ENCODE peak calls at places on chromosomes 7 and 10, in seven cellular contexts. One of them, this sample, is unnamed.
A peak's percentile ranks its signal among the peaks of the same experiment; 100 is the strongest.

GRCh38 chr10:78774614-78774998 is 294.2 kb upstream of the ZMIZ1 start:
- DNase-seq in thyroid gland: no peak
- DNase-seq in A673: no peak
- DNase-seq in IMR-90: no peak
- DNase-seq in upper lobe of left lung: no peak
- DNase-seq in fibroblast of lung: no peak
- DNase-seq in lower lobe of right lung: no peak
- DNase-seq in this sample: no peak

GRCh38 chr10:101838416-101838970 is 5.1 kb downstream of the KCNIP2 start:
- DNase-seq in IMR-90: no peak
- DNase-seq in thyroid gland: no peak
- DNase-seq in upper lobe of left lung: no peak
- DNase-seq in A673: no peak
- DNase-seq in fibroblast of lung: no peak
- DNase-seq in lower lobe of right lung: peak; percentile 16
- DNase-seq in this sample: no peak

GRCh38 chr10:97869091-97870042 is 19.7 kb downstream of the GOLGA7B start:
- DNase-seq in A673: peak; percentile 96
- DNase-seq in lower lobe of right lung: peak; percentile 90
- DNase-seq in IMR-90: peak; percentile 67
- DNase-seq in fibroblast of lung: peak; percentile 82
- DNase-seq in thyroid gland: peak; percentile 93
- DNase-seq in upper lobe of left lung: peak; percentile 78
- DNase-seq in this sample: no peak

GRCh38 chr7:88091988-88092675 is 127.7 kb downstream of the SRI start:
- DNase-seq in lower lobe of right lung: no peak
- DNase-seq in IMR-90: no peak
- DNase-seq in thyroid gland: no peak
- DNase-seq in A673: peak; percentile 39
- DNase-seq in upper lobe of left lung: no peak
- DNase-seq in fibroblast of lung: no peak
- DNase-seq in this sample: no peak

GRCh38 chr10:74206727-74207126 is 55.7 kb downstream of the ADK start:
- DNase-seq in upper lobe of left lung: no peak
- DNase-seq in fibroblast of lung: no peak
- DNase-seq in A673: no peak
- DNase-seq in lower lobe of right lung: no peak
- DNase-seq in IMR-90: no peak
- DNase-seq in thyroid gland: peak; percentile 82
- DNase-seq in this sample: no peak

GRCh38 chr7:106347229-106347833 is 62.5 kb upstream of the NAMPT start:
- DNase-seq in fibroblast of lung: no peak
- DNase-seq in lower lobe of right lung: no peak
- DNase-seq in thyroid gland: no peak
- DNase-seq in upper lobe of left lung: no peak
- DNase-seq in IMR-90: no peak
- DNase-seq in A673: no peak
- DNase-seq in this sample: no peak

GRCh38 chr7:123994449-123994848 is 38.4 kb downstream of the TMEM229A start:
- DNase-seq in fibroblast of lung: no peak
- DNase-seq in A673: no peak
- DNase-seq in thyroid gland: no peak
- DNase-seq in lower lobe of right lung: no peak
- DNase-seq in IMR-90: no peak
- DNase-seq in upper lobe of left lung: no peak
- DNase-seq in this sample: no peak

GRCh38 chr10:101146392-101147251 is 15.5 kb downstream of the TLX1 start:
- DNase-seq in lower lobe of right lung: no peak
- DNase-seq in upper lobe of left lung: peak; percentile 86
- DNase-seq in IMR-90: no peak
- DNase-seq in A673: peak; percentile 35
- DNase-seq in fibroblast of lung: no peak
- DNase-seq in thyroid gland: no peak
- DNase-seq in this sample: no peak

GRCh38 chr10:22315455-22316285 is 518 bp upstream of the COMMD3 start:
- DNase-seq in thyroid gland: no peak
- DNase-seq in A673: peak; percentile 63
- DNase-seq in lower lobe of right lung: no peak
- DNase-seq in upper lobe of left lung: no peak
- DNase-seq in fibroblast of lung: no peak
- DNase-seq in IMR-90: no peak
- DNase-seq in this sample: no peak

GRCh38 chr10:77846718-77847311 is 79.7 kb downstream of the DLG5 start:
- DNase-seq in upper lobe of left lung: no peak
- DNase-seq in fibroblast of lung: peak; percentile 52
- DNase-seq in thyroid gland: peak; percentile 79
- DNase-seq in IMR-90: peak; percentile 66
- DNase-seq in A673: peak; percentile 88
- DNase-seq in lower lobe of right lung: peak; percentile 77
- DNase-seq in this sample: no peak

GRCh38 chr7:137258552-137258951 is 85.0 kb downstream of the PTN start:
- DNase-seq in upper lobe of left lung: no peak
- DNase-seq in lower lobe of right lung: no peak
- DNase-seq in IMR-90: no peak
- DNase-seq in A673: no peak
- DNase-seq in thyroid gland: no peak
- DNase-seq in fibroblast of lung: no peak
- DNase-seq in this sample: no peak

GRCh38 chr10:122374859-122375721 is 582 bp downstream of the PLEKHA1 start:
- DNase-seq in IMR-90: peak; percentile 47
- DNase-seq in upper lobe of left lung: peak; percentile 94
- DNase-seq in thyroid gland: peak; percentile 69
- DNase-seq in fibroblast of lung: peak; percentile 69
- DNase-seq in A673: peak; percentile 60
- DNase-seq in lower lobe of right lung: peak; percentile 76
- DNase-seq in this sample: no peak

GRCh38 chr10:122421054-122421625 is 33.3 kb upstream of the ARMS2 start:
- DNase-seq in thyroid gland: no peak
- DNase-seq in A673: no peak
- DNase-seq in upper lobe of left lung: no peak
- DNase-seq in lower lobe of right lung: no peak
- DNase-seq in IMR-90: no peak
- DNase-seq in fibroblast of lung: no peak
- DNase-seq in this sample: peak; percentile 68

GRCh38 chr10:124611738-124612137 is 132.4 kb downstream of the FAM53B start:
- DNase-seq in upper lobe of left lung: no peak
- DNase-seq in lower lobe of right lung: peak; percentile 63
- DNase-seq in thyroid gland: no peak
- DNase-seq in IMR-90: no peak
- DNase-seq in A673: no peak
- DNase-seq in fibroblast of lung: no peak
- DNase-seq in this sample: no peak

GRCh38 chr10:42953684-42954674 is 122.9 kb upstream of the RET start:
- DNase-seq in upper lobe of left lung: no peak
- DNase-seq in lower lobe of right lung: no peak
- DNase-seq in A673: no peak
- DNase-seq in IMR-90: no peak
- DNase-seq in fibroblast of lung: no peak
- DNase-seq in thyroid gland: no peak
- DNase-seq in this sample: no peak

DNA sequence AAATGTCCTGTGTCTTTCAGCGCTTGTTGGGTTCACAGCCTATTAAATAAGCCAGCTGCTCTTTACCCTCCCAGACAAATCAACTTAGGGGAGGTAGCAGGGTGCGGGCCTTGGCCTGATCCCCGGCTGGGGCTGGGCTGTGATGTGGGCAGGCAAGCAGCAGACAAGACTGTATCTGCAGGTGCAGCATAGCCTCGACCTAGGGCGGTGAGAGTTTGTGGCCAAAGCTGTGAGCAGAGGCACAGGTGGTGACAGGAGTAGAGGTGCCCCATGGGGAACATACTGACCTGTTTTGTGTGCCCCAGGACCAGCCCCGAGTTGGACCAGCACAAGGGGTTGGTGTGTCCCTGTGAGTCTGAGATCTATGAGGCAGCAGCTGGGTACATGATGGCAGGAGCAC is 885.4 kb downstream of the ZNF37A start:
- DNase-seq in A673: no peak
- DNase-seq in upper lobe of left lung: peak; percentile 40
- DNase-seq in fibroblast of lung: no peak
- DNase-seq in IMR-90: no peak
- DNase-seq in thyroid gland: no peak
- DNase-seq in lower lobe of right lung: no peak
- DNase-seq in this sample: no peak
- H3K4me3 ChIP-seq in A673: no peak overlapping the region
- H3K4me3 ChIP-seq in upper lobe of left lung: no peak overlapping the region
- H3K4me3 ChIP-seq in fibroblast of lung: no peak overlapping the region
- H3K4me3 ChIP-seq in IMR-90: no peak overlapping the region
- H3K4me3 ChIP-seq in thyroid gland: no peak overlapping the region
- H3K4me3 ChIP-seq in lower lobe of right lung: no peak overlapping the region
- H3K4me3 ChIP-seq in this sample: no peak overlapping the region

GRCh38 chr7:17339952-17340351 is 41.5 kb downstream of the AHR start:
- DNase-seq in upper lobe of left lung: no peak
- DNase-seq in thyroid gland: no peak
- DNase-seq in fibroblast of lung: no peak
- DNase-seq in lower lobe of right lung: no peak
- DNase-seq in IMR-90: no peak
- DNase-seq in A673: no peak
- DNase-seq in this sample: no peak
- TF ChIP-seq CTCF in upper lobe of left lung: no peak
- TF ChIP-seq CTCF in thyroid gland: no peak
- TF ChIP-seq CTCF in fibroblast of lung: no peak
- TF ChIP-seq CTCF in lower lobe of right lung: no peak
- TF ChIP-seq CTCF in IMR-90: no peak
- TF ChIP-seq CTCF in A673: no peak
- TF ChIP-seq CTCF in this sample: no peak

DNA sequence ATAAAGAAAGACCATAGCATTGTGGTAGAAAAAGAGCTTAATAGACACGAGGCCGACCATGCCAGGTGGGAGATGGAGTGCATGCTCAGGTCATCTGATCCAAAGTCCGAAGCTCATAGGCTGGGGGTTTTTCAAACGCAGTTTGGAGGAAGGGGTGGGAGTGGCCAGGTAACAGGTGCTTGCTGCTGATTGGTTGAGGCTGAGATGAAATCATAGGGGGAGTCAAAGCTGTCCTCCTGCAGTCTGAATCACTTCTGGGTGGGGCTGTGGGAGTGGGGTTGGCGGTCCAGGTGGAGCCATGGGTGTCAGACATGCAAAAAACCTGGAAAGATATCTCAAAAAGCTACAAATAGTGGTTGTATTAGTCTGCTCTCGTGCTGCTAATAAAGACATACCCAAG is 2.8 kb upstream of the ERCC6 start:
- DNase-seq in lower lobe of right lung: no peak
- DNase-seq in A673: no peak
- DNase-seq in thyroid gland: no peak
- DNase-seq in fibroblast of lung: no peak
- DNase-seq in upper lobe of left lung: no peak
- DNase-seq in IMR-90: no peak
- DNase-seq in this sample: no peak
- H3K36me3 ChIP-seq in lower lobe of right lung: no peaks in the 10 kb centered on the region
- H3K36me3 ChIP-seq in A673: no peaks in the 10 kb centered on the region
- H3K36me3 ChIP-seq in thyroid gland: no peaks in the 10 kb centered on the region
- H3K36me3 ChIP-seq in fibroblast of lung: no peaks in the 10 kb centered on the region
- H3K36me3 ChIP-seq in upper lobe of left lung: no peaks in the 10 kb centered on the region
- H3K36me3 ChIP-seq in IMR-90: no peaks in the 10 kb centered on the region
- H3K36me3 ChIP-seq in this sample: no peaks in the 10 kb centered on the region

GRCh38 chr10:99339563-99340047 is 10.4 kb downstream of the CNNM1 start:
- DNase-seq in A673: no peak
- DNase-seq in upper lobe of left lung: no peak
- DNase-seq in lower lobe of right lung: no peak
- DNase-seq in IMR-90: no peak
- DNase-seq in fibroblast of lung: no peak
- DNase-seq in thyroid gland: no peak
- DNase-seq in this sample: no peak
- H3K4me3 ChIP-seq in A673: no peak overlapping the region
- H3K4me3 ChIP-seq in upper lobe of left lung: no peak overlapping the region
- H3K4me3 ChIP-seq in lower lobe of right lung: no peak overlapping the region
- H3K4me3 ChIP-seq in IMR-90: no peak overlapping the region
- H3K4me3 ChIP-seq in fibroblast of lung: no peak overlapping the region
- H3K4me3 ChIP-seq in thyroid gland: no peak overlapping the region
- H3K4me3 ChIP-seq in this sample: no peak overlapping the region

DNA sequence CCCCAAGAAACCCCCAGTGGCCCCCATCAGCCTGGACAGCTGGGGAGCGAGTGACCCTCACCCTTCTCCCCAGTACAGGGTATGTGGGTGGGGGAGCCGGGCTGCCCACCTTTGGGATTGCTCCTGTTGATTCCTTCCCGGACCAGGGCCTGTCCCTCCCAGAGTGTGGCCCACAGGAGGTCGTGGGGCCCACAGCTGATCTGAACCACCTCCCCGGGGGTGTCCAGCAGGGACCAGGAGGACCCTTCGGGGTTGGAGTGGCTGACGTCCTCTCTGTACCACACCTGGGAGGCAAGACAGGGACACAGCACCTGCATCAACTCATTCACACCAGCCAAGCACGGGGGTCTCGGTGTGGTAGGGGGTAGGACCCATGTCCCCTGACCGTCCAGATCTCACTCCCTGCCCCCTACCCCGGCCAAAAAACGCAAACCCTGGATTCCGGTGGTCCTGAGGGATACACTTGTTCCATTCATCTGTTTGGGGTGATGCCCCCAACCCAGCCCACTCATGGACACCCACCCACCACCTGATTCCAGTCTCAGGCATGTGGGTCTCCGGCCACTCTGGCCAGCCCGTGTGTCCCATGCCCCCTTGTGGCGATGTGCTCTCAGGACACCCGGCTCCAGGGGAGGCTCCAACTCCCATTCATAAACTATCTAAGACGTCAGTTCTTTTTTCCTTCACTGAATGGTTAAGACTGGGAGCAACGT is 10.9 kb downstream of the TECPR1 start:
- DNase-seq in fibroblast of lung: peak; percentile 21
- DNase-seq in A673: no peak
- DNase-seq in upper lobe of left lung: peak; percentile 52
- DNase-seq in thyroid gland: peak; percentile 31
- DNase-seq in IMR-90: peak; percentile 28
- DNase-seq in lower lobe of right lung: no peak
- DNase-seq in this sample: no peak
- TF ChIP-seq CTCF in fibroblast of lung: peak; percentile 41
- TF ChIP-seq CTCF in A673: peak; percentile 60
- TF ChIP-seq CTCF in upper lobe of left lung: peak; percentile 74
- TF ChIP-seq CTCF in thyroid gland: peak; percentile 31
- TF ChIP-seq CTCF in IMR-90: peak; percentile 69
- TF ChIP-seq CTCF in lower lobe of right lung: peak; percentile 78
- TF ChIP-seq CTCF in this sample: peak; percentile 87